ENCODE peak calls at places on chromosomes 4 and X, in ten cellular contexts. O is tibial artery, B is fibroblast of lung, E is hepatocyte, L is endothelial cell of umbilical vein, S is heart right ventricle, X is esophagus squamous epithelium, Q is lung, G is stomach, R is upper lobe of left lung. U is an unnamed sample. For H3K4me1 and H3K27me3, the result is how much of the 10 kb centered on the place peaks cover.

GRCh38 chr4:7960790-7961655 is 21.4 kb upstream of the AFAP1 start:
- DNase-seq in L (peak), R (no peak), G (no peak), S (no peak), B (peak), E (peak), Q (no peak), X (no peak), O (peak), U (peak)

GRCh38 chr4:154049457-154050181 is 260.7 kb upstream of the SFRP2 start:
- DNase-seq in O (peak), E (peak), Q (no peak), S (no peak), B (peak), G (no peak), X (no peak), L (no peak), R (no peak), U (peak)

GRCh38 chrX:30935985-30936384 is 46.9 kb upstream of the TAB3 start:
- DNase-seq in G (peak), L (peak), X (no peak), Q (no peak), R (no peak), E (peak), S (no peak), O (no peak), B (peak), U (peak)

GRCh38 chr4:81466841-81467671 is 4.7 kb downstream of the RASGEF1B start:
- DNase-seq in B (peak), S (peak), E (peak), G (peak), O (peak), R (no peak), X (no peak), Q (peak), L (peak), U (peak)

GRCh38 chr4:47221721-47222120 is 190.4 kb downstream of the GABRB1 start:
- DNase-seq in L (no peak), S (no peak), R (no peak), B (peak), E (peak), G (no peak), X (no peak), O (no peak), Q (no peak), U (no peak)

GRCh38 chrX:38018734-38019410 is 12.5 kb downstream of the SYTL5 start:
- DNase-seq in S (no peak), E (peak), O (no peak), L (no peak), B (no peak), G (peak), R (no peak), Q (no peak), X (no peak), U (no peak)

GRCh38 chrX:9293051-9293496 is 171.8 kb upstream of the TBL1X start:
- DNase-seq in E (no peak), G (no peak), L (no peak), O (no peak), R (no peak), B (no peak), X (no peak), Q (no peak), S (no peak), U (no peak)

GRCh38 chr4:38075370-38076152 is 115.4 kb downstream of the PTTG2 start:
- DNase-seq in X (no peak), E (peak), G (no peak), S (peak), O (no peak), R (no peak), L (peak), B (peak), Q (no peak), U (peak)

GRCh38 chr4:83269256-83269655 is 15.3 kb downstream of the COQ2 start:
- DNase-seq in E (no peak), O (no peak), G (no peak), R (no peak), B (no peak), L (no peak), Q (no peak), X (no peak), S (no peak), U (no peak)

GRCh38 chrX:1582686-1583437 is 8.5 kb upstream of the AKAP17A start:
- DNase-seq in G (peak), L (no peak), E (no peak), B (no peak), Q (peak), R (no peak), S (no peak), X (no peak), O (no peak), U (peak)

GRCh38 chr4:29566371-29566770 is 1153.8 kb upstream of the PCDH7 start:
- DNase-seq in S (no peak), B (no peak), Q (no peak), X (no peak), O (no peak), E (no peak), L (no peak), G (no peak), R (no peak), U (no peak)

GRCh38 chr4:78784255-78784654 is 8.1 kb downstream of the BMP2K start:
- DNase-seq in R (no peak), S (no peak), L (no peak), X (no peak), E (no peak), Q (no peak), G (no peak), O (no peak), B (peak), U (no peak)

GRCh38 chr4:32775049-32775448 is 2054.9 kb downstream of the PCDH7 start:
- DNase-seq in O (no peak), S (no peak), R (no peak), X (no peak), Q (no peak), B (peak), E (peak), G (no peak), L (no peak), U (no peak)

GRCh38 chrX:72347366-72347765 is 41.7 kb upstream of the CITED1 start:
- DNase-seq in B (no peak), S (no peak), E (no peak), O (no peak), G (no peak), R (no peak), Q (no peak), L (no peak), X (no peak), U (no peak)

GRCh38 chr4:76800902-76801301 is 97.0 kb downstream of the SOWAHB start:
- DNase-seq in S (no peak), R (no peak), X (no peak), L (no peak), G (no peak), B (no peak), Q (no peak), O (no peak), E (no peak), U (no peak)

GRCh38 chrX:110180176-110180927 is 137.5 kb downstream of the AMMECR1 start:
- DNase-seq in L (peak), Q (no peak), X (no peak), R (no peak), G (no peak), E (peak), O (no peak), S (peak), B (peak), U (no peak)

GRCh38 chr4:140757220-140757607 is 1.0 kb upstream of the TBC1D9 start:
- DNase-seq in B (no peak), Q (no peak), X (no peak), R (no peak), L (no peak), G (no peak), E (no peak), S (no peak), O (no peak), U (no peak)

GRCh38 chr4:8506373-8507250 is 66.0 kb downstream of the TRMT44 start:
- DNase-seq in L (no peak), R (peak), O (peak), G (no peak), Q (no peak), B (peak), S (peak), E (peak), X (no peak), U (no peak)

GRCh38 chr4:139281212-139281611 is 1.2 kb upstream of the MGARP start:
- DNase-seq in O (no peak), G (no peak), E (no peak), L (peak), X (no peak), B (no peak), R (no peak), Q (no peak), S (no peak), U (no peak)

GRCh38 chrX:101415180-101416130 is 7.4 kb downstream of the HNRNPH2 start:
- DNase-seq in B (peak), O (no peak), E (peak), G (no peak), S (peak), L (peak), R (no peak), X (no peak), Q (peak), U (peak)

GRCh38 chr4:40261246-40262078 is 64.6 kb downstream of the RHOH start:
- DNase-seq in Q (no peak), X (no peak), G (no peak), E (no peak), O (no peak), R (no peak), B (no peak), S (no peak), L (no peak), U (peak)

GRCh38 chr4:189176002-189176401 is 764.7 kb upstream of the FRG1 start:
- DNase-seq in S (no peak), O (no peak), B (no peak), Q (no peak), X (no peak), L (no peak), R (no peak), E (no peak), G (no peak), U (no peak)

GRCh38 chr4:94177822-94178221 is 29.8 kb upstream of the SMARCAD1 start:
- DNase-seq in E (no peak), R (no peak), X (no peak), G (no peak), L (no peak), B (no peak), Q (no peak), O (no peak), S (no peak), U (no peak)

GRCh38 chrX:53440101-53440500 is 5.9 kb upstream of the HSD17B10 start:
- DNase-seq in R (no peak), O (no peak), E (no peak), B (no peak), S (no peak), Q (no peak), X (no peak), G (no peak), L (no peak), U (peak)

GRCh38 chr4:185898413-185898812 is 86.4 kb upstream of the SORBS2 start:
- DNase-seq in G (no peak), B (no peak), X (no peak), S (no peak), E (no peak), L (no peak), R (no peak), O (no peak), Q (no peak), U (no peak)

GRCh38 chrX:10399152-10399741 is 221.1 kb downstream of the MID1 start:
- DNase-seq in R (no peak), G (no peak), L (no peak), B (peak), X (no peak), E (no peak), Q (no peak), S (no peak), O (no peak), U (no peak)

GRCh38 chr4:163701915-163702314 is 207.4 kb downstream of the TMA16 start:
- DNase-seq in E (no peak), X (no peak), G (no peak), B (peak), S (no peak), Q (no peak), R (no peak), L (no peak), O (no peak), U (no peak)

GRCh38 chr4:189858445-189858844 is 82.2 kb upstream of the FRG1 start:
- DNase-seq in B (no peak), Q (no peak), G (no peak), L (no peak), O (no peak), R (no peak), S (no peak), X (no peak), E (no peak), U (no peak)

GRCh38 chrX:152418025-152418424 is 33.1 kb downstream of the GABRA3 start:
- DNase-seq in S (no peak), E (no peak), G (no peak), B (no peak), O (no peak), R (no peak), X (no peak), L (no peak), Q (no peak), U (no peak)

GRCh38 chrX:118807151-118808017 is 16.2 kb upstream of the ZCCHC12 start:
- DNase-seq in Q (no peak), X (no peak), G (peak), B (peak), L (peak), R (no peak), E (peak), S (peak), O (no peak), U (peak)

GRCh38 chr4:139692300-139693012 is 26.8 kb downstream of the MGST2 start:
- DNase-seq in Q (no peak), G (no peak), X (no peak), O (no peak), B (no peak), L (peak), R (no peak), E (peak), S (peak), U (peak)

GRCh38 chrX:70030242-70030823 is 19.4 kb downstream of the AWAT2 start:
- DNase-seq in O (no peak), L (peak), Q (no peak), B (peak), E (peak), X (no peak), G (peak), R (no peak), S (peak), U (peak)

GRCh38 chr4:37795796-37796195 is 30.7 kb upstream of the PGM2 start:
- DNase-seq in S (no peak), Q (no peak), X (no peak), E (no peak), R (no peak), L (no peak), O (no peak), G (no peak), B (no peak), U (no peak)

GRCh38 chr4:109214622-109215350 is 87.7 kb downstream of the COL25A1 start:
- DNase-seq in G (no peak), X (no peak), Q (no peak), E (no peak), R (no peak), S (no peak), O (no peak), B (peak), L (peak), U (no peak)

GRCh38 chr4:8101213-8101781 is 57.3 kb downstream of the ABLIM2 start:
- DNase-seq in R (no peak), E (peak), L (no peak), S (no peak), Q (peak), G (no peak), O (no peak), X (no peak), B (no peak), U (peak)

GRCh38 chr4:166045457-166045856 is 172.4 kb downstream of the TLL1 start:
- DNase-seq in S (no peak), L (no peak), R (no peak), E (no peak), O (no peak), B (no peak), X (no peak), G (no peak), Q (no peak), U (no peak)

GRCh38 chr4:112645541-112646329 is 8.8 kb downstream of the LARP7 start:
- DNase-seq in B (no peak), Q (no peak), L (no peak), E (no peak), S (no peak), X (no peak), R (no peak), G (no peak), O (no peak), U (no peak)

DNA sequence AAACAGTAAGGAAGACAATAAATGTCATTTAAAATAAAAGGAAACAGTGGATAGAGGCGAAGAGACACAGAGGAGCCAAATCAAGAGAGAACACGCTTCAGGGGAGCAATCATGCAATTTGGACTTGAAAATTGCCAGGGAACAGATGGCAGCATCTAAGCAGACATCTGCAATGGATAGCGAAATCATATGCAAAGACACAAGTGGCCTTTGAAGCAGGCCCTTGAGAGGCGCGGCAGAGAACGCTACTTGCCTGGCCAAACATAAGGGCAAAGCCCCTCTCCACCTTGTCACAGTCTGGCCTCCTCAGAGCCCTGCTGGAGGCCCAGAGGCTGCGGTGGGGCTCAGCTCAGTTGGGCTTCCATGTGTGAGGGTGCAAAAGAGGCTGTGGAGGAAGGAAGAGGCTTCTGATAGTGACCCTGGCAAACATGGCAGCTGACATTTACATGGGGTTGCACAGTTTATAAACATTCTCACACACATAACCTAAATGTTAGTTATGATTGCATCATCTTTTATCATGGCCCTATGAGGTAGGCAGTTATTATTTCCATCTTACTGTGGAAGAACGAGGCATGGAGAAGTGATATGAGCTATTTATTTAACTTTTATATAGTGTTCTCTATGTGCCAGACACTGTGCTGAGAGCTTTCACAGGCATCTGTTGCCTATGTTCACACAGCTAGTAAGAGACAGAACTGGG is 18.3 kb downstream of the ADGRG4 start:
- DNase-seq in S (no peak), X (no peak), L (no peak), E (no peak), Q (no peak), B (no peak), O (no peak), G (no peak), R (no peak), U (no peak)
- H3K27ac ChIP-seq in S (no peak), X (no peak), L (no peak), E (no peak), Q (no peak), B (no peak), O (no peak), G (no peak), R (no peak), U (no peak)

GRCh38 chr4:41427306-41427882 is 110.6 kb upstream of the LIMCH1 start:
- DNase-seq in S (no peak), E (no peak), R (no peak), L (peak), G (no peak), Q (no peak), X (no peak), O (no peak), B (no peak), U (no peak)
- H3K4me1 ChIP-seq in S (half or more), E (under half), R (half or more), L (under half), G (under half), Q (under half), X (under half), O (under half), B (under half), U (under half)

GRCh38 chr4:150367326-150367725 is 214.6 kb upstream of the MAB21L2 start:
- DNase-seq in Q (no peak), O (no peak), R (no peak), L (no peak), X (no peak), E (no peak), G (no peak), B (no peak), S (no peak), U (no peak)
- H3K27me3 ChIP-seq in Q (under half), O (under half), R (under half), L (under half), X (under half), E (under half), G (under half), B (under half), S (under half), U (under half)

GRCh38 chr4:131366724-131367123 is 1782.4 kb upstream of the PCDH10 start:
- DNase-seq in O (no peak), L (no peak), B (no peak), X (no peak), R (no peak), E (no peak), Q (no peak), S (no peak), G (no peak), U (no peak)

GRCh38 chr4:131367441-131367840 is 1781.7 kb upstream of the PCDH10 start:
- DNase-seq in X (no peak), O (no peak), G (no peak), Q (no peak), B (no peak), L (no peak), R (no peak), E (no peak), S (no peak), U (no peak)

GRCh38 chr4:131370846-131371245 is 1778.2 kb upstream of the PCDH10 start:
- DNase-seq in R (no peak), S (no peak), G (no peak), X (no peak), B (no peak), E (peak), Q (no peak), O (no peak), L (no peak), U (peak)
- H3K27ac ChIP-seq in R (no peak), S (no peak), G (no peak), X (no peak), B (no peak), E (no peak), Q (no peak), O (no peak), L (no peak), U (no peak)

DNA sequence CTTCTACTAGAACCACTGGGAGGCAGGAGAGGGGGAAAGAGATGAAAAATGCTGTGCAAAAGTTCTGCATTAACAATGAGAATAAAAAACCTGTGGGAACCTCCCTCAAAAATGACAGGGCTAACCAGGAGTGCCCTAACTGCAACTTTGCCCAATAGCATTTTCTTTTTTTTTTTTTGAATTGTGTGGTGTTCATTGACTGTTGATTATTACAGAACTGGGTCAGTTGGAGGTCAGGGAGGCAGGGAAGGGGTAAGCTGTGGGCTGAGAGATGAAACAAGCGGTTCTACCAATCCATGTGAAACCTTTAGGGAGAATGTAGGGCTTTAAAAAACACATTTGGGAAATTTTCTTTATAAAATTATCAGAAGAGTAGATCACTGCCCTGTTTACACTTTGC is 157.7 kb downstream of the SPRY1 start:
- DNase-seq in B (no peak), X (no peak), L (no peak), R (no peak), S (no peak), O (no peak), G (no peak), E (no peak), Q (no peak), U (no peak)
- H3K4me1 ChIP-seq in B (under half), X (under half), L (under half), R (under half), S (under half), O (under half), G (under half), E (under half), Q (under half), U (under half)

DNA sequence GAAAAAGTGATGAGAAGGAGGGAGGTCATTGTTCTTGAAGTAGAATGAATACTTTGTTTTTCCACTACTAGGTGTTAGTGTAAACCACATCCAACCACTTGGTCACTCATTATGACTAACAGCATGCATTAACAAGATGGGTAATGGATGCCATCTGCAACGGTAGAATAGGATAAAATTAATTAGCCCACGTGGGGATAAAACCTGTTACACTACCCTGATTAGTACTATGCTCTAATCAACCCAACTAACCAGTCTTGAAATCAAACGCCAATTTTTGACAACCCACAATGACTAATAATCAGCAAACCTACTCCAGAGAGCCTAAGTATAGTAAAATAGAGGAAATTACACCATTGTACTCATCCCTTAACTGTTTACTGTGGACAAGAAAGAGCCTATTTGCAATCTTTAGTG is 93.4 kb upstream of the MCF2 start:
- DNase-seq in E (no peak), B (no peak), Q (no peak), X (no peak), O (no peak), S (no peak), R (no peak), G (no peak), L (no peak), U (no peak)
- H3K27me3 ChIP-seq in E (under half), B (under half), Q (under half), X (under half), O (under half), S (under half), R (under half), G (under half), L (under half), U (under half)

DNA sequence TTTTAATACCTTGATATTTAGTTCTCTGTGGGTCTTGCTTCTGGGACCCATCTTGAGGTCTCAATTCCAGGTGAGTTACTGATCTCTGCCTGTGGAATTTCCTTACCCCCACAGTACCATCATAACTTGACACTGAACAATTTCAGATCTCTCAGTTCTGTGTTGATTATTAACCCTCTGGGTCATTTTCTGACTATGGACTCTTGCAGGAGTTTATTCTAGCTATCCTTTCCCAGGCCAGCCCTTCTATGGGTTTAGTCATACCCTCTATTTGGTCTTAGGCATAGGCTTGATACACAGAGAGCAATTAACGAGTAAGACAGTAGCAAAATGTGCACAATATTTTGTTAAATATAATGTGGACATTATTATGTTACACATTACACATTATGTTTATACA is 3.7 kb upstream of the SPARCL1 start:
- DNase-seq in L (no peak), B (no peak), S (no peak), G (no peak), Q (no peak), X (no peak), R (no peak), E (no peak), O (no peak), U (no peak)
- H3K27ac ChIP-seq in L (no peak), B (no peak), S (peak), G (peak), Q (no peak), X (no peak), R (peak), E (no peak), O (peak), U (no peak)

U was measured in small intestine.